ENCODE peak calls at places on chromosome 6, in ten cellular contexts. M is right cardiac atrium; B is heart left ventricle; H is HCT116; Z is endodermal cell; A is neural progenitor cell; K is CD8-positive, alpha-beta memory T cell; G is body of pancreas; L is NT2/D1; J is ovary. N is an unnamed sample.

GRCh38 chr6:6736753-6737654 is 148.5 kb downstream of the LY86 start:
- DNase-seq in M (peak; percentile 90), H (no peak), J (peak; percentile 81), G (no peak), L (no peak), K (no peak), Z (peak; percentile 93), B (peak; percentile 91), A (peak; percentile 75), N (no peak)

GRCh38 chr6:16635291-16635809 is 125.9 kb downstream of the ATXN1 start:
- DNase-seq in L (no peak), B (no peak), M (no peak), K (no peak), J (no peak), Z (no peak), G (no peak), A (no peak), H (no peak), N (no peak)

GRCh38 chr6:111710911-111711310 is 105.2 kb upstream of the TRAF3IP2 start:
- DNase-seq in L (no peak), Z (no peak), J (no peak), G (no peak), M (no peak), B (no peak), H (no peak), A (no peak), K (no peak), N (no peak)

GRCh38 chr6:38134704-38135088 is 315.2 kb downstream of the ZFAND3 start:
- DNase-seq in Z (no peak), L (no peak), B (peak; percentile 41), M (no peak), A (no peak), K (no peak), J (no peak), H (no peak), G (no peak), N (no peak)

GRCh38 chr6:134351615-134352474 is 33.9 kb upstream of the SGK1 start:
- DNase-seq in J (peak; percentile 24), H (no peak), B (no peak), K (no peak), A (peak; percentile 23), L (no peak), M (no peak), G (no peak), Z (peak; percentile 73), N (no peak)

GRCh38 chr6:160215232-160215631 is 43.4 kb downstream of the SLC22A2 start:
- DNase-seq in B (no peak), A (no peak), J (no peak), Z (no peak), G (no peak), K (no peak), L (no peak), H (no peak), M (no peak), N (peak; percentile 29)

GRCh38 chr6:80638222-80639055 is 532.0 kb downstream of the BCKDHB start:
- DNase-seq in M (peak; percentile 40), B (no peak), A (no peak), K (no peak), Z (peak; percentile 71), L (peak; percentile 15), J (no peak), H (peak; percentile 81), G (peak; percentile 44), N (peak; percentile 90)

GRCh38 chr6:139406577-139407343 is 32.3 kb upstream of the CITED2 start:
- DNase-seq in M (no peak), J (no peak), Z (no peak), L (no peak), A (no peak), H (no peak), K (no peak), G (no peak), B (no peak), N (no peak)

GRCh38 chr6:31158863-31159855 is 770 bp downstream of the TCF19 start:
- DNase-seq in H (no peak), Z (peak; percentile 84), G (no peak), M (no peak), A (peak; percentile 46), B (no peak), K (peak; percentile 13), J (no peak), L (no peak), N (peak; percentile 23)

GRCh38 chr6:160973856-160974255 is 17.7 kb upstream of the MAP3K4 start:
- DNase-seq in B (no peak), G (no peak), H (no peak), J (no peak), L (no peak), A (no peak), K (no peak), Z (no peak), M (no peak), N (peak; percentile 45)

GRCh38 chr6:152720964-152721363 is 23.3 kb downstream of the MYCT1 start:
- DNase-seq in M (no peak), J (no peak), H (peak; percentile 40), B (no peak), Z (no peak), K (no peak), G (no peak), A (no peak), L (no peak), N (no peak)

GRCh38 chr6:116176596-116176995 is 50.7 kb upstream of the COL10A1 start:
- DNase-seq in L (no peak), A (peak; percentile 31), G (no peak), J (no peak), B (no peak), Z (no peak), M (no peak), H (no peak), K (no peak), N (no peak)

GRCh38 chr6:13870185-13870584 is 54.6 kb upstream of the RNF182 start:
- DNase-seq in J (no peak), B (no peak), L (no peak), Z (no peak), K (no peak), H (no peak), G (no peak), M (no peak), A (no peak), N (no peak)

GRCh38 chr6:45474376-45474775 is 96.6 kb upstream of the SUPT3H start:
- DNase-seq in A (no peak), G (no peak), J (no peak), B (no peak), M (no peak), H (no peak), K (no peak), L (no peak), Z (no peak), N (no peak)

GRCh38 chr6:46748940-46749503 is 2.3 kb downstream of the ANKRD66 start:
- DNase-seq in M (no peak), G (no peak), K (no peak), J (no peak), L (no peak), H (no peak), A (no peak), B (no peak), Z (no peak), N (no peak)

GRCh38 chr6:128598561-128598960 is 78.2 kb upstream of the PTPRK start:
- DNase-seq in A (no peak), J (no peak), B (no peak), L (no peak), H (peak; percentile 8), G (no peak), Z (no peak), M (no peak), K (no peak), N (no peak)
- H3K4me1 ChIP-seq in A (no peaks in the 10 kb centered on the region), J (no peaks in the 10 kb centered on the region), B (no peaks in the 10 kb centered on the region), L (no peaks in the 10 kb centered on the region), H (peaks cover 38% of the 10 kb centered on the region), G (no peaks in the 10 kb centered on the region), Z (peaks cover 22% of the 10 kb centered on the region), M (no peaks in the 10 kb centered on the region), K (no peaks in the 10 kb centered on the region), N (peaks cover 6% of the 10 kb centered on the region)

DNA sequence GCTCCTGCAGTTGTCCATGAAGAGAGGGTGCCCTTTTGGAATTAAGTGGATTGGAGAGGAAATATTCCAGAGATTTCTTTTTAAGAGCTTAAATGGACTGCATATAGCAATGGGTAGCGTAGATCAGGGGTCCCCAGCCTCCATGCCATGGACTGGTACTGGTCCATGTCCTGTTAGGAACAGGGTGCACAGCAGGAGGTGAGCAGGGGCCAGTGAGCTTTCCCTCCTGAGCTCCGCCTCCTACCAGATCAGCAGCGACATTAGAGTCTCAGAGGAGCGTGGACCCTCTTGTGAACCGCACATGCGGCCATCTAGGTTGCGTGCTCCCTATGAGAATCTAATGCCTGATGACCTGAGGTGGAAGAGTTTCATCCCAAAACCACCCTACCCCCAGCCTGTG is 12.3 kb upstream of the KIF25 start:
- DNase-seq in G (no peak), B (no peak), K (no peak), M (no peak), H (no peak), Z (no peak), J (no peak), L (no peak), A (no peak), N (no peak)
- H3K27me3 ChIP-seq in G (no peaks in the 10 kb centered on the region), B (no peaks in the 10 kb centered on the region), K (no peaks in the 10 kb centered on the region), M (no peaks in the 10 kb centered on the region), H (no peaks in the 10 kb centered on the region), Z (no peaks in the 10 kb centered on the region), J (no peaks in the 10 kb centered on the region), L (no peaks in the 10 kb centered on the region), A (no peaks in the 10 kb centered on the region), N (no peaks in the 10 kb centered on the region)

GRCh38 chr6:35166160-35166919 is 25.2 kb upstream of the TCP11 start:
- DNase-seq in H (no peak), B (no peak), M (no peak), J (no peak), Z (peak; percentile 31), K (no peak), A (no peak), L (no peak), G (no peak), N (no peak)
- H3K4me1 ChIP-seq in H (no peaks in the 10 kb centered on the region), B (no peaks in the 10 kb centered on the region), M (peaks cover 4% of the 10 kb centered on the region), J (no peaks in the 10 kb centered on the region), Z (peaks cover 2% of the 10 kb centered on the region), K (no peaks in the 10 kb centered on the region), A (peaks cover 23% of the 10 kb centered on the region), L (no peaks in the 10 kb centered on the region), G (peaks cover 23% of the 10 kb centered on the region), N (peaks cover 17% of the 10 kb centered on the region)

GRCh38 chr6:1040393-1040792 is 271.5 kb upstream of the FOXQ1 start:
- DNase-seq in H (no peak), J (no peak), G (no peak), A (no peak), L (no peak), K (no peak), Z (no peak), M (no peak), B (no peak), N (no peak)

GRCh38 chr6:1042583-1043457 is 269.1 kb upstream of the FOXQ1 start:
- DNase-seq in G (no peak), L (no peak), K (no peak), B (no peak), M (no peak), A (no peak), J (no peak), Z (peak; percentile 17), H (no peak), N (no peak)

GRCh38 chr6:1039191-1039590 is 272.7 kb upstream of the FOXQ1 start:
- DNase-seq in B (no peak), M (no peak), Z (no peak), L (no peak), G (no peak), J (no peak), H (no peak), K (no peak), A (no peak), N (no peak)

GRCh38 chr6:1037430-1037829 is 274.5 kb upstream of the FOXQ1 start:
- DNase-seq in Z (no peak), H (no peak), A (no peak), J (no peak), G (no peak), L (no peak), B (no peak), M (no peak), K (no peak), N (no peak)

GRCh38 chr6:1039746-1040145 is 272.2 kb upstream of the FOXQ1 start:
- DNase-seq in B (no peak), J (no peak), Z (no peak), G (no peak), M (no peak), H (no peak), K (no peak), A (no peak), L (no peak), N (no peak)
- H3K27me3 ChIP-seq in B (no peaks in the 10 kb centered on the region), J (no peaks in the 10 kb centered on the region), Z (no peaks in the 10 kb centered on the region), G (no peaks in the 10 kb centered on the region), M (peaks cover 11% of the 10 kb centered on the region), H (peaks cover 21% of the 10 kb centered on the region), K (no peaks in the 10 kb centered on the region), A (no peaks in the 10 kb centered on the region), L (no peaks in the 10 kb centered on the region), N (no peaks in the 10 kb centered on the region)

N was measured in cardiac muscle cell.